ENCODE peak calls at places on chromosomes 1 and 21, in ten cellular contexts. One of them, this sample, is unnamed.
A peak's percentile ranks its signal among the peaks of the same experiment; 100 is the strongest.

GRCh38 chr1:23522244-23523013 is 8.6 kb downstream of the E2F2 start:
- DNase-seq in RWPE1: no peak
- DNase-seq in astrocyte of the cerebellum: no peak
- DNase-seq in GM03348: no peak
- DNase-seq in activated T-cell treated with anti-CD3 and anti-CD28 coated beads for 24 hours: no peak
- DNase-seq in HS-27A: no peak
- DNase-seq in HFF-Myc: no peak
- DNase-seq in NCI-H82: no peak
- DNase-seq in amniotic stem cell: no peak
- DNase-seq in effector memory CD8-positive, alpha-beta T cell: no peak
- DNase-seq in this sample: no peak

GRCh38 chr1:58854576-58854975 is 70.7 kb upstream of the JUN start:
- DNase-seq in RWPE1: no peak
- DNase-seq in astrocyte of the cerebellum: no peak
- DNase-seq in GM03348: no peak
- DNase-seq in activated T-cell treated with anti-CD3 and anti-CD28 coated beads for 24 hours: no peak
- DNase-seq in HS-27A: no peak
- DNase-seq in HFF-Myc: no peak
- DNase-seq in NCI-H82: no peak
- DNase-seq in amniotic stem cell: no peak
- DNase-seq in effector memory CD8-positive, alpha-beta T cell: no peak
- DNase-seq in this sample: no peak

GRCh38 chr1:41983451-41983850 is 64.7 kb upstream of the HIVEP3 start:
- DNase-seq in RWPE1: no peak
- DNase-seq in astrocyte of the cerebellum: no peak
- DNase-seq in GM03348: no peak
- DNase-seq in activated T-cell treated with anti-CD3 and anti-CD28 coated beads for 24 hours: no peak
- DNase-seq in HS-27A: no peak
- DNase-seq in HFF-Myc: no peak
- DNase-seq in NCI-H82: no peak
- DNase-seq in amniotic stem cell: no peak
- DNase-seq in effector memory CD8-positive, alpha-beta T cell: no peak
- DNase-seq in this sample: no peak

GRCh38 chr1:101025283-101025679 is 303 bp downstream of the DPH5 start:
- DNase-seq in RWPE1: no peak
- DNase-seq in astrocyte of the cerebellum: no peak
- DNase-seq in GM03348: peak; percentile 31
- DNase-seq in activated T-cell treated with anti-CD3 and anti-CD28 coated beads for 24 hours: peak; percentile 20
- DNase-seq in HS-27A: peak; percentile 11
- DNase-seq in HFF-Myc: no peak
- DNase-seq in NCI-H82: peak; percentile 57
- DNase-seq in amniotic stem cell: no peak
- DNase-seq in effector memory CD8-positive, alpha-beta T cell: peak; percentile 8
- DNase-seq in this sample: no peak

GRCh38 chr1:150551049-150551783 is 2.0 kb downstream of the ADAMTSL4 start:
- DNase-seq in RWPE1: no peak
- DNase-seq in astrocyte of the cerebellum: no peak
- DNase-seq in GM03348: no peak
- DNase-seq in activated T-cell treated with anti-CD3 and anti-CD28 coated beads for 24 hours: no peak
- DNase-seq in HS-27A: no peak
- DNase-seq in HFF-Myc: no peak
- DNase-seq in NCI-H82: peak; percentile 85
- DNase-seq in amniotic stem cell: no peak
- DNase-seq in effector memory CD8-positive, alpha-beta T cell: no peak
- DNase-seq in this sample: no peak

GRCh38 chr1:11731719-11732283 is 4.1 kb upstream of the AGTRAP start:
- DNase-seq in RWPE1: no peak
- DNase-seq in astrocyte of the cerebellum: peak; percentile 46
- DNase-seq in GM03348: peak; percentile 91
- DNase-seq in activated T-cell treated with anti-CD3 and anti-CD28 coated beads for 24 hours: peak; percentile 7
- DNase-seq in HS-27A: no peak
- DNase-seq in HFF-Myc: no peak
- DNase-seq in NCI-H82: peak; percentile 81
- DNase-seq in amniotic stem cell: no peak
- DNase-seq in effector memory CD8-positive, alpha-beta T cell: no peak
- DNase-seq in this sample: peak; percentile 37

GRCh38 chr1:13746342-13746741 is 46.4 kb downstream of the PRDM2 start:
- DNase-seq in RWPE1: no peak
- DNase-seq in astrocyte of the cerebellum: no peak
- DNase-seq in GM03348: no peak
- DNase-seq in activated T-cell treated with anti-CD3 and anti-CD28 coated beads for 24 hours: no peak
- DNase-seq in HS-27A: no peak
- DNase-seq in HFF-Myc: no peak
- DNase-seq in NCI-H82: no peak
- DNase-seq in amniotic stem cell: no peak
- DNase-seq in effector memory CD8-positive, alpha-beta T cell: no peak
- DNase-seq in this sample: no peak

GRCh38 chr1:189597083-189597482 is 880.6 kb downstream of the BRINP3 start:
- DNase-seq in RWPE1: no peak
- DNase-seq in astrocyte of the cerebellum: no peak
- DNase-seq in GM03348: no peak
- DNase-seq in activated T-cell treated with anti-CD3 and anti-CD28 coated beads for 24 hours: no peak
- DNase-seq in HS-27A: no peak
- DNase-seq in HFF-Myc: no peak
- DNase-seq in NCI-H82: no peak
- DNase-seq in amniotic stem cell: no peak
- DNase-seq in effector memory CD8-positive, alpha-beta T cell: no peak
- DNase-seq in this sample: no peak

GRCh38 chr1:98386675-98387440 is 274.7 kb upstream of the SNX7 start:
- DNase-seq in RWPE1: no peak
- DNase-seq in astrocyte of the cerebellum: no peak
- DNase-seq in GM03348: no peak
- DNase-seq in activated T-cell treated with anti-CD3 and anti-CD28 coated beads for 24 hours: no peak
- DNase-seq in HS-27A: no peak
- DNase-seq in HFF-Myc: no peak
- DNase-seq in NCI-H82: no peak
- DNase-seq in amniotic stem cell: no peak
- DNase-seq in effector memory CD8-positive, alpha-beta T cell: no peak
- DNase-seq in this sample: no peak

GRCh38 chr1:55127827-55128343 is 87.3 kb downstream of the USP24 start:
- DNase-seq in RWPE1: no peak
- DNase-seq in astrocyte of the cerebellum: no peak
- DNase-seq in GM03348: no peak
- DNase-seq in activated T-cell treated with anti-CD3 and anti-CD28 coated beads for 24 hours: no peak
- DNase-seq in HS-27A: no peak
- DNase-seq in HFF-Myc: no peak
- DNase-seq in NCI-H82: no peak
- DNase-seq in amniotic stem cell: no peak
- DNase-seq in effector memory CD8-positive, alpha-beta T cell: peak; percentile 2
- DNase-seq in this sample: peak; percentile 10

GRCh38 chr1:116677474-116678062 is 10.0 kb upstream of the IGSF3 start:
- DNase-seq in RWPE1: no peak
- DNase-seq in astrocyte of the cerebellum: no peak
- DNase-seq in GM03348: no peak
- DNase-seq in activated T-cell treated with anti-CD3 and anti-CD28 coated beads for 24 hours: no peak
- DNase-seq in HS-27A: no peak
- DNase-seq in HFF-Myc: no peak
- DNase-seq in NCI-H82: no peak
- DNase-seq in amniotic stem cell: no peak
- DNase-seq in effector memory CD8-positive, alpha-beta T cell: no peak
- DNase-seq in this sample: no peak

GRCh38 chr1:109869141-109869540 is 41.5 kb upstream of the CSF1 start:
- DNase-seq in RWPE1: no peak
- DNase-seq in astrocyte of the cerebellum: no peak
- DNase-seq in GM03348: no peak
- DNase-seq in activated T-cell treated with anti-CD3 and anti-CD28 coated beads for 24 hours: no peak
- DNase-seq in HS-27A: no peak
- DNase-seq in HFF-Myc: no peak
- DNase-seq in NCI-H82: no peak
- DNase-seq in amniotic stem cell: no peak
- DNase-seq in effector memory CD8-positive, alpha-beta T cell: no peak
- DNase-seq in this sample: no peak

GRCh38 chr1:53069663-53070327 is 7.8 kb downstream of the PODN start:
- DNase-seq in RWPE1: no peak
- DNase-seq in astrocyte of the cerebellum: no peak
- DNase-seq in GM03348: no peak
- DNase-seq in activated T-cell treated with anti-CD3 and anti-CD28 coated beads for 24 hours: no peak
- DNase-seq in HS-27A: no peak
- DNase-seq in HFF-Myc: no peak
- DNase-seq in NCI-H82: no peak
- DNase-seq in amniotic stem cell: no peak
- DNase-seq in effector memory CD8-positive, alpha-beta T cell: no peak
- DNase-seq in this sample: no peak

GRCh38 chr1:33455537-33456301 is 16.7 kb upstream of the ZSCAN20 start:
- DNase-seq in RWPE1: peak; percentile 77
- DNase-seq in astrocyte of the cerebellum: peak; percentile 65
- DNase-seq in GM03348: peak; percentile 84
- DNase-seq in activated T-cell treated with anti-CD3 and anti-CD28 coated beads for 24 hours: no peak
- DNase-seq in HS-27A: no peak
- DNase-seq in HFF-Myc: peak; percentile 75
- DNase-seq in NCI-H82: peak; percentile 90
- DNase-seq in amniotic stem cell: peak; percentile 60
- DNase-seq in effector memory CD8-positive, alpha-beta T cell: peak; percentile 12
- DNase-seq in this sample: peak; percentile 72

GRCh38 chr21:36753556-36753955 is 54.6 kb downstream of the SIM2 start:
- DNase-seq in RWPE1: peak; percentile 8
- DNase-seq in astrocyte of the cerebellum: peak; percentile 67
- DNase-seq in GM03348: peak; percentile 42
- DNase-seq in activated T-cell treated with anti-CD3 and anti-CD28 coated beads for 24 hours: no peak
- DNase-seq in HS-27A: peak; percentile 35
- DNase-seq in HFF-Myc: no peak
- DNase-seq in NCI-H82: no peak
- DNase-seq in amniotic stem cell: no peak
- DNase-seq in effector memory CD8-positive, alpha-beta T cell: no peak
- DNase-seq in this sample: peak; percentile 34

GRCh38 chr21:34986561-34987533 is 62.3 kb downstream of the RUNX1 start:
- DNase-seq in RWPE1: no peak
- DNase-seq in astrocyte of the cerebellum: peak; percentile 84
- DNase-seq in GM03348: peak; percentile 62
- DNase-seq in activated T-cell treated with anti-CD3 and anti-CD28 coated beads for 24 hours: peak; percentile 68
- DNase-seq in HS-27A: no peak
- DNase-seq in HFF-Myc: no peak
- DNase-seq in NCI-H82: no peak
- DNase-seq in amniotic stem cell: no peak
- DNase-seq in effector memory CD8-positive, alpha-beta T cell: peak; percentile 40
- DNase-seq in this sample: no peak

GRCh38 chr1:224585051-224585450 is 31.1 kb upstream of the CNIH3 start:
- DNase-seq in RWPE1: no peak
- DNase-seq in astrocyte of the cerebellum: no peak
- DNase-seq in GM03348: no peak
- DNase-seq in activated T-cell treated with anti-CD3 and anti-CD28 coated beads for 24 hours: no peak
- DNase-seq in HS-27A: no peak
- DNase-seq in HFF-Myc: no peak
- DNase-seq in NCI-H82: no peak
- DNase-seq in amniotic stem cell: no peak
- DNase-seq in effector memory CD8-positive, alpha-beta T cell: no peak
- DNase-seq in this sample: no peak

This sample was measured in AG04450.